ENCODE peak calls at places on chromosomes 4 and X, in five cellular contexts. Q is BJ; X is cardiac muscle cell; U is heart left ventricle; C is CD8-positive, alpha-beta T cell. T is an unnamed sample. For H3K27me3, the result is how much of the 10 kb centered on the place peaks cover.

GRCh38 chr4:18051281-18051680 is 29.7 kb upstream of the LCORL start:
- DNase-seq in Q (no peak), X (no peak), U (no peak), C (no peak), T (no peak)

GRCh38 chrX:130110379-130111219 is at the start of gene ELF4:
- DNase-seq in Q (no peak), X (peak), U (peak), C (peak), T (no peak)

GRCh38 chr4:153468587-153468986 is 2.4 kb downstream of the TMEM131L start:
- DNase-seq in Q (no peak), X (no peak), U (no peak), C (no peak), T (no peak)

GRCh38 chr4:70979445-70980008 is 13.9 kb upstream of the DCK start:
- DNase-seq in Q (no peak), X (no peak), U (no peak), C (no peak), T (no peak)

GRCh38 chr4:3766791-3767561 is 791 bp downstream of the ADRA2C start:
- DNase-seq in Q (no peak), X (no peak), U (no peak), C (no peak), T (no peak)

GRCh38 chrX:119477812-119478232 is 9.6 kb downstream of the SLC25A5 start:
- DNase-seq in Q (peak), X (peak), U (no peak), C (no peak), T (no peak)

GRCh38 chr4:78038704-78039103 is 18.4 kb upstream of the FRAS1 start:
- DNase-seq in Q (no peak), X (no peak), U (no peak), C (no peak), T (no peak)

GRCh38 chrX:10833299-10834169 is 213.1 kb upstream of the MID1 start:
- DNase-seq in Q (no peak), X (peak), U (peak), C (no peak), T (peak)

GRCh38 chr4:8871417-8872401 is at the start of gene HMX1:
- DNase-seq in Q (no peak), X (no peak), U (no peak), C (no peak), T (no peak)

GRCh38 chrX:152900937-152901445 is 3.1 kb downstream of the ZNF185 start:
- DNase-seq in Q (no peak), X (no peak), U (no peak), C (no peak), T (no peak)

GRCh38 chrX:40411350-40412111 is 169.2 kb upstream of the ATP6AP2 start:
- DNase-seq in Q (no peak), X (peak), U (no peak), C (no peak), T (no peak)

GRCh38 chr4:48604527-48604926 is 114.5 kb downstream of the ZAR1 start:
- DNase-seq in Q (no peak), X (no peak), U (no peak), C (no peak), T (no peak)

GRCh38 chr4:98867648-98868047 is 61.3 kb downstream of the EIF4E start:
- DNase-seq in Q (no peak), X (no peak), U (no peak), C (no peak), T (no peak)

GRCh38 chrX:115902995-115903394 is 267.5 kb upstream of the AGTR2 start:
- DNase-seq in Q (no peak), X (no peak), U (no peak), C (no peak), T (no peak)

GRCh38 chr4:153207561-153207960 is 3.3 kb downstream of the TRIM2 start:
- DNase-seq in Q (no peak), X (peak), U (peak), C (no peak), T (no peak)

GRCh38 chr4:173448103-173448502 is 49.2 kb upstream of the SCRG1 start:
- DNase-seq in Q (peak), X (peak), U (no peak), C (no peak), T (no peak)

GRCh38 chrX:67614414-67614813 is 70.6 kb downstream of the AR start:
- DNase-seq in Q (peak), X (peak), U (no peak), C (no peak), T (no peak)

GRCh38 chr4:118953276-118953675 is 64.6 kb downstream of the SYNPO2 start:
- DNase-seq in Q (no peak), X (no peak), U (no peak), C (no peak), T (no peak)

GRCh38 chr4:76251448-76252270 is at the start of gene FAM47E:
- DNase-seq in Q (no peak), X (peak), U (peak), C (peak), T (peak)

GRCh38 chr4:153655928-153656327 is 28.2 kb upstream of the TLR2 start:
- DNase-seq in Q (no peak), X (peak), U (no peak), C (no peak), T (peak)

GRCh38 chr4:76607266-76607799 is 172.3 kb downstream of the SHROOM3 start:
- DNase-seq in Q (peak), X (peak), U (no peak), C (no peak), T (no peak)

GRCh38 chrX:19673334-19674040 is 158.2 kb upstream of the MAP3K15 start:
- DNase-seq in Q (peak), X (peak), U (peak), C (no peak), T (peak)

GRCh38 chr4:118740869-118741268 is 55.7 kb downstream of the METTL14 start:
- DNase-seq in Q (no peak), X (peak), U (no peak), C (no peak), T (no peak)

GRCh38 chrX:139194571-139195280 is 335.8 kb upstream of the F9 start:
- DNase-seq in Q (no peak), X (no peak), U (no peak), C (no peak), T (peak)

GRCh38 chrX:155262970-155263754 is 1.1 kb downstream of the RAB39B start:
- DNase-seq in Q (no peak), X (no peak), U (no peak), C (no peak), T (no peak)

GRCh38 chrX:120302434-120302833 is 8.8 kb downstream of the TMEM255A start:
- DNase-seq in Q (no peak), X (no peak), U (no peak), C (peak), T (no peak)

GRCh38 chrX:130829526-130830515 is 73.2 kb downstream of the ENOX2 start:
- DNase-seq in Q (no peak), X (no peak), U (no peak), C (no peak), T (no peak)

GRCh38 chrX:15269618-15270521 is at the start of gene ASB9:
- DNase-seq in Q (no peak), X (peak), U (no peak), C (peak), T (peak)

GRCh38 chr4:62161446-62161845 is 961.3 kb downstream of the ADGRL3 start:
- DNase-seq in Q (no peak), X (no peak), U (no peak), C (no peak), T (no peak)

GRCh38 chrX:111568356-111568755 is 56.9 kb downstream of the SERTM2 start:
- DNase-seq in Q (no peak), X (peak), U (no peak), C (no peak), T (no peak)

DNA sequence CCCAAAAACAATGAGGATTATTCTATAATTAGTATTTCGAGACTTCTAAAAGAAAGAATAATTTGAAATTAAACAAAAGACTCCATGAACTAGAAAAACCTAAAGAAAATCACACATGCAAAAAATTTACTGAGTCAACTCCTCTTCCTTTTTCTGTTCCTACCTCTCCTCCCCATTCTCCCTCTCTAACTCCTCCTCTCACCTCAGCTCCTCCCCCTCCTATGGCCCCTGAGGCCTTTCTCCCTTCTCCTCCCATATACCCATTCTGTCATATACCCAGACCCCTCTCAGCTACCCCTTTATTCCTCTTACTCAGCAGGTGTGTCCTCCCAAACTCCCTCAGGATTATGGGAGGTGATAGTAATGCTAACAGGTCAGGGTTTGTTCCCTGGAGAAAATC is 57.4 kb downstream of the SERTM2 start:
- DNase-seq in Q (no peak), X (no peak), U (no peak), C (no peak), T (no peak)
- H3K27me3 ChIP-seq in Q (under half), X (under half), U (under half), C (under half), T (under half)

GRCh38 chrX:137573356-137574101 is 7.6 kb downstream of the ZIC3 start:
- DNase-seq in Q (no peak), X (no peak), U (no peak), C (no peak), T (no peak)
- H3K4me3 ChIP-seq in Q (no peak), X (no peak), U (no peak), C (no peak), T (no peak)

GRCh38 chr4:47032405-47033106 is 1.2 kb downstream of the GABRB1 start:
- DNase-seq in Q (no peak), X (peak), U (peak), C (peak), T (peak)
- H3K27me3 ChIP-seq in Q (under half), X (under half), U (under half), C (under half), T (under half)

DNA sequence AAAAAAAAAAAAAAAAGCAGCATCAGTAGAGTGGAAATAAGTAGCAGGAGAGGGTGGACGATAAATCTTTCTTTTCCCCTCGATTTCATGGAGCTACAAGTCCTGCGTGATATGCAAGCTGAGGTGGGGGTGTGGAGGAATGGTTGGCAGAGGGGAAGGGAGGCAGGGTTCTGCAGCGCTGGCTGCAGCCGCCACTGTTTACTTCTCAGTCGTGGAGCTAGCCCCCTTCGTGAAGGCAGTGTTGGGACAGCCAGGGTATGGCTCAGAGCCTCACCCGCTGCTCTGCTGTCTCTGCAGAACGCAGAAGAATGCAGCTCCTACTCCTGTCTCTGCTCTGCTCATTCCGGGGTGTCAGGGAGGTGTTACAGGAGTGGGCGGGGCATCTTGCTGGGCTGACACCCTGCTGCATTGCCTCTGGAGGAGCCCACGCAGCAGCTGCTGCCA is 140.6 kb downstream of the GPM6A start:
- DNase-seq in Q (no peak), X (no peak), U (no peak), C (no peak), T (no peak)
- H3K4me3 ChIP-seq in Q (no peak), X (no peak), U (no peak), C (no peak), T (no peak)

T was measured in lung.